ENCODE peak calls at places on chromosomes 1 and 21, in four cellular contexts. C is Panc1, B is PC-3, I is lung. Y is an unnamed sample.

GRCh38 chr1:35929730-35930592 is 944 bp upstream of the AGO3 start:
- DNase-seq in C (no peak), B (peak; percentile 54), I (peak; percentile 49), Y (no peak)

GRCh38 chr21:44574457-44575306 is 1.2 kb downstream of the KRTAP10-4 start:
- DNase-seq in C (no peak), B (peak; percentile 14), I (peak; percentile 25), Y (peak; percentile 27)

GRCh38 chr1:169363046-169363756 is 4.4 kb downstream of the NME7 start:
- DNase-seq in C (peak; percentile 76), B (peak; percentile 96), I (no peak), Y (no peak)

GRCh38 chr1:162151900-162152829 is 82.7 kb downstream of the NOS1AP start:
- DNase-seq in C (no peak), B (no peak), I (no peak), Y (no peak)

GRCh38 chr1:231827337-231828105 is 200.9 kb downstream of the DISC1 start:
- DNase-seq in C (peak; percentile 64), B (peak; percentile 94), I (no peak), Y (no peak)

GRCh38 chr1:42533101-42533863 is 70.2 kb downstream of the CCDC30 start:
- DNase-seq in C (no peak), B (no peak), I (no peak), Y (no peak)

GRCh38 chr1:109895720-109896504 is 14.7 kb upstream of the CSF1 start:
- DNase-seq in C (no peak), B (peak; percentile 54), I (peak; percentile 58), Y (no peak)

GRCh38 chr1:237205400-237206064 is 163.5 kb downstream of the RYR2 start:
- DNase-seq in C (no peak), B (no peak), I (peak; percentile 41), Y (no peak)

GRCh38 chr1:232302376-232303049 is 327.4 kb downstream of the SIPA1L2 start:
- DNase-seq in C (no peak), B (no peak), I (no peak), Y (no peak)

GRCh38 chr1:224710196-224710595 is 94.1 kb downstream of the CNIH3 start:
- DNase-seq in C (no peak), B (peak; percentile 17), I (no peak), Y (no peak)

GRCh38 chr1:9376886-9377333 is 84.2 kb downstream of the SPSB1 start:
- DNase-seq in C (no peak), B (no peak), I (no peak), Y (no peak)

GRCh38 chr1:155175927-155176371 is 2.3 kb downstream of the TRIM46 start:
- DNase-seq in C (no peak), B (peak; percentile 27), I (no peak), Y (peak; percentile 84)

DNA sequence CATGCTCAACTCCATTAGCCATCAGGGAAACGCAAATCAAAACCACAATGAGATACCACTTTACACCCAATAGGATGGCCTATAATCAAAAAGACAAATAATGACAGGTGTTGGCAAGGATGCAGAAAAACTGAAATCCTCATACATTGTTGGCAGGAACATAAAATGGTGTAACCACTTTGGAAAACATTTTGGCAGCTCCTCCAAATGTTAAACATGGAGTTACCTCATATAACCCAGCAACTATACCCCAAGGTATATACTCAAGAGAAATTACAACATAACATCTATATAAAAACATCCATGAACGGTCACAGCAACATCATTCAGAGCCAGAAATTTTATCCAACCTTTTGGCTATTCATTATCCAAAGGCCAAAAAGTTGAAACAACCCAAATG is 11.6 kb downstream of the EIF4G3 start:
- DNase-seq in C (no peak), B (no peak), I (no peak), Y (no peak)
- H3K27ac ChIP-seq in C (no peak overlapping the region), B (no peak overlapping the region), I (no peak overlapping the region), Y (no peak overlapping the region)

DNA sequence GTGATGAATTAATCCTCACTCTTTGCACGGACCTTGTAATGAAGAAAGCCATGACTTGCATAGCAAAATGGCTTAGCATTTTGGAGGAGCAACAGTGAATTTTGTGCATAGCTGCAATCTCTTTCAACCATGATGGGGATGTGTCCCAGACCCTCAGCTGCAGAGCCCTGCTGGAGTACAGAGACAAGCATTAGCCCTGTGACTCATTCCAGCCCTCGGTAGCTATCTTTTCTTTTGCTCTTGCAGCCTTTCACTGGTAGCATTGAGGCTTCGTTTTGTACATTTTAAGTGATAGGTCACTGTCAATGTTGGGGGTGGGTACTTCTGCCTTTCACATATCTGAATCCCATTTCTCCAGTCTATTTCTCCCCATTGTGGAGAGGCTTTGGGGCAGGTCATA is 58.4 kb downstream of the SLC35F3 start:
- DNase-seq in C (no peak), B (no peak), I (no peak), Y (no peak)
- TF ChIP-seq CTCF in C (no peak), B (no peak), I (no peak), Y (no peak)

DNA sequence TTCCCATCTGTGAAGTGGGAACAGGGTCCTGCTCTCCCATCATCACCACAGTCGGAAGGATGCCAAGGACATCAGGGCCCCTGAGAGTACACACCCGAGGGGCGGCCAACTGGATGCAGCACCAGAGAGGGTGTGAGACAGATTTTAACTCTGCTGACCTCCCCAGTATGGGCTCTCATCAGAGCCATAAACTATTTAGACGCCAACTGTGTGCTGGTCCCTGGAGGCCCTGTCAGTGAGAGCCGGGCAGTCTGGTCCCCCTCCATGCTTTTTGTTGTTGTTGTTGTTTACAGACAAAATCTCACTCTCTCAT is 1.7 kb downstream of the FGR start:
- DNase-seq in C (no peak), B (no peak), I (no peak), Y (no peak)
- H3K27ac ChIP-seq in C (no peak overlapping the region), B (no peak overlapping the region), I (peak overlapping the region; percentile 27), Y (peak overlapping the region; percentile 65)

GRCh38 chr1:20732588-20733360 is at the start of gene SH2D5:
- DNase-seq in C (peak; percentile 98), B (peak; percentile 99), I (peak; percentile 77), Y (peak; percentile 97)
- TF ChIP-seq CTCF in C (peak; percentile 61), B (peak; percentile 44), I (no peak), Y (no peak)

GRCh38 chr1:207056673-207057072 is 3.6 kb downstream of the PFKFB2 start:
- DNase-seq in C (no peak), B (no peak), I (no peak), Y (no peak)
- H3K27ac ChIP-seq in C (no peak overlapping the region), B (no peak overlapping the region), I (peak overlapping the region; percentile 72), Y (no peak overlapping the region)

GRCh38 chr1:207872655-207873054 is 38.3 kb downstream of the CD34 start:
- DNase-seq in C (no peak), B (no peak), I (no peak), Y (peak; percentile 75)

GRCh38 chr1:207873055-207873890 is 37.7 kb downstream of the CD34 start:
- DNase-seq in C (no peak), B (no peak), I (no peak), Y (peak; percentile 82)

GRCh38 chr1:207878939-207879338 is 32.0 kb downstream of the CD34 start:
- DNase-seq in C (no peak), B (no peak), I (no peak), Y (no peak)

GRCh38 chr1:207875532-207875931 is 35.4 kb downstream of the CD34 start:
- DNase-seq in C (no peak), B (no peak), I (no peak), Y (no peak)

DNA sequence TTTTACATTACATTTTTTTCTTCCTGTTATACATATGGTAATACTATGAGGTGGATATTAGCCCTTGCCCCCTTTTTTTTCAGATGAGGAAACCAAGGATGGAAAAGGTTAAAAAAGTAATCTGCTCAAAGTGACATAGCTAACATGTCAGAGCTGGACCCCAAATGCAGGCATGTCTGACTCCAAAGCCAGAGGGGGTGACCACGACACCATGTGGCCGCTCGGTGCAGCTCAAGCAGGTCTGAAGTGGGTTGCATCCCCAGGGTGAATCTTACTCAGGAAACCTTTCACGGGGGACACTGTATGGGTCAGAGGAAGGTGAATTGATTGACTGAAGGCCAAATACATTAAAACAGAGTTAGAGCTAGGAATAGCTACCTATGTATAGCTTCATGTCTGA is 34.8 kb downstream of the CD34 start:
- DNase-seq in C (no peak), B (no peak), I (no peak), Y (peak; percentile 54)
- TF ChIP-seq CTCF in C (peak; percentile 67), B (peak; percentile 48), I (no peak), Y (no peak)

GRCh38 chr21:39316062-39316461 is 2.6 kb upstream of the BRWD1 start:
- DNase-seq in C (no peak), B (no peak), I (no peak), Y (no peak)
- H3K27ac ChIP-seq in C (no peak overlapping the region), B (no peak overlapping the region), I (no peak overlapping the region), Y (no peak overlapping the region)